ENCODE peak calls at places on chromosomes 6 and 20, in seven cellular contexts. One of them, this sample, is unnamed.

GRCh38 chr6:157107915-157108651 is 215.2 kb downstream of the TMEM242 start:
- DNase-seq in endothelial cell of umbilical vein: peak; percentile 74
- DNase-seq in Panc1: peak; percentile 54
- DNase-seq in left ventricle myocardium inferior: no peak
- DNase-seq in K562: peak; percentile 65
- DNase-seq in tibial nerve: no peak
- DNase-seq in astrocyte: peak; percentile 96
- DNase-seq in this sample: no peak

GRCh38 chr6:11362481-11363018 is 130.1 kb upstream of the NEDD9 start:
- DNase-seq in K562: no peak
- DNase-seq in Panc1: no peak
- DNase-seq in left ventricle myocardium inferior: no peak
- DNase-seq in endothelial cell of umbilical vein: no peak
- DNase-seq in astrocyte: no peak
- DNase-seq in tibial nerve: no peak
- DNase-seq in this sample: no peak

GRCh38 chr20:324177-325042 is 942 bp upstream of the SOX12 start:
- DNase-seq in left ventricle myocardium inferior: peak; percentile 91
- DNase-seq in K562: peak; percentile 78
- DNase-seq in Panc1: peak; percentile 76
- DNase-seq in astrocyte: peak; percentile 56
- DNase-seq in endothelial cell of umbilical vein: peak; percentile 93
- DNase-seq in tibial nerve: peak; percentile 85
- DNase-seq in this sample: peak; percentile 99

GRCh38 chr6:149881066-149881766 is 16.7 kb downstream of the RAET1E start:
- DNase-seq in endothelial cell of umbilical vein: no peak
- DNase-seq in tibial nerve: no peak
- DNase-seq in Panc1: no peak
- DNase-seq in left ventricle myocardium inferior: no peak
- DNase-seq in K562: no peak
- DNase-seq in astrocyte: no peak
- DNase-seq in this sample: no peak

GRCh38 chr20:43190332-43190953 is 737 bp upstream of the PTPRT start:
- DNase-seq in K562: no peak
- DNase-seq in Panc1: no peak
- DNase-seq in endothelial cell of umbilical vein: no peak
- DNase-seq in astrocyte: no peak
- DNase-seq in tibial nerve: no peak
- DNase-seq in left ventricle myocardium inferior: no peak
- DNase-seq in this sample: no peak

GRCh38 chr20:57087705-57088104 is 178.7 kb downstream of the BMP7 start:
- DNase-seq in Panc1: no peak
- DNase-seq in tibial nerve: no peak
- DNase-seq in left ventricle myocardium inferior: no peak
- DNase-seq in K562: no peak
- DNase-seq in endothelial cell of umbilical vein: no peak
- DNase-seq in astrocyte: no peak
- DNase-seq in this sample: no peak

GRCh38 chr20:16352321-16352720 is 220.9 kb downstream of the KIF16B start:
- DNase-seq in left ventricle myocardium inferior: no peak
- DNase-seq in Panc1: no peak
- DNase-seq in tibial nerve: no peak
- DNase-seq in astrocyte: no peak
- DNase-seq in endothelial cell of umbilical vein: no peak
- DNase-seq in K562: peak; percentile 8
- DNase-seq in this sample: no peak

GRCh38 chr20:668638-669037 is 7.0 kb downstream of the SCRT2 start:
- DNase-seq in astrocyte: no peak
- DNase-seq in K562: no peak
- DNase-seq in tibial nerve: no peak
- DNase-seq in Panc1: no peak
- DNase-seq in left ventricle myocardium inferior: no peak
- DNase-seq in endothelial cell of umbilical vein: no peak
- DNase-seq in this sample: no peak

GRCh38 chr20:62501801-62502495 is 26.2 kb upstream of the GATA5 start:
- DNase-seq in Panc1: peak; percentile 35
- DNase-seq in K562: no peak
- DNase-seq in astrocyte: peak; percentile 44
- DNase-seq in tibial nerve: no peak
- DNase-seq in left ventricle myocardium inferior: no peak
- DNase-seq in endothelial cell of umbilical vein: peak; percentile 65
- DNase-seq in this sample: no peak

GRCh38 chr6:85113934-85114582 is 335.8 kb upstream of the NT5E start:
- DNase-seq in left ventricle myocardium inferior: no peak
- DNase-seq in endothelial cell of umbilical vein: no peak
- DNase-seq in tibial nerve: peak; percentile 31
- DNase-seq in K562: no peak
- DNase-seq in astrocyte: no peak
- DNase-seq in Panc1: no peak
- DNase-seq in this sample: no peak

GRCh38 chr20:24955045-24955444 is 6.0 kb downstream of the CST7 start:
- DNase-seq in endothelial cell of umbilical vein: no peak
- DNase-seq in K562: no peak
- DNase-seq in left ventricle myocardium inferior: no peak
- DNase-seq in Panc1: no peak
- DNase-seq in tibial nerve: no peak
- DNase-seq in astrocyte: no peak
- DNase-seq in this sample: no peak

GRCh38 chr6:127484207-127484858 is 25.1 kb upstream of the KIAA0408 start:
- DNase-seq in endothelial cell of umbilical vein: peak; percentile 12
- DNase-seq in astrocyte: peak; percentile 74
- DNase-seq in Panc1: peak; percentile 24
- DNase-seq in left ventricle myocardium inferior: no peak
- DNase-seq in tibial nerve: no peak
- DNase-seq in K562: no peak
- DNase-seq in this sample: no peak

GRCh38 chr20:32779500-32780215 is 17.5 kb downstream of the DNMT3B start:
- DNase-seq in astrocyte: no peak
- DNase-seq in K562: peak; percentile 90
- DNase-seq in endothelial cell of umbilical vein: no peak
- DNase-seq in Panc1: no peak
- DNase-seq in left ventricle myocardium inferior: no peak
- DNase-seq in tibial nerve: no peak
- DNase-seq in this sample: no peak

GRCh38 chr20:47876348-47877056 is 91.2 kb upstream of the SULF2 start:
- DNase-seq in tibial nerve: no peak
- DNase-seq in endothelial cell of umbilical vein: peak; percentile 20
- DNase-seq in astrocyte: no peak
- DNase-seq in K562: no peak
- DNase-seq in left ventricle myocardium inferior: no peak
- DNase-seq in Panc1: no peak
- DNase-seq in this sample: no peak

GRCh38 chr20:43446361-43446879 is 11.3 kb upstream of the SRSF6 start:
- DNase-seq in tibial nerve: no peak
- DNase-seq in endothelial cell of umbilical vein: no peak
- DNase-seq in astrocyte: no peak
- DNase-seq in Panc1: no peak
- DNase-seq in K562: no peak
- DNase-seq in left ventricle myocardium inferior: no peak
- DNase-seq in this sample: no peak

GRCh38 chr6:163349696-163350095 is 64.8 kb upstream of the QKI start:
- DNase-seq in endothelial cell of umbilical vein: no peak
- DNase-seq in astrocyte: no peak
- DNase-seq in tibial nerve: no peak
- DNase-seq in Panc1: no peak
- DNase-seq in K562: no peak
- DNase-seq in left ventricle myocardium inferior: no peak
- DNase-seq in this sample: no peak

GRCh38 chr6:89462503-89462902 is 29.6 kb downstream of the ANKRD6 start:
- DNase-seq in tibial nerve: no peak
- DNase-seq in Panc1: no peak
- DNase-seq in left ventricle myocardium inferior: no peak
- DNase-seq in endothelial cell of umbilical vein: no peak
- DNase-seq in K562: no peak
- DNase-seq in astrocyte: no peak
- DNase-seq in this sample: no peak

GRCh38 chr6:45504947-45505346 is 127.2 kb upstream of the SUPT3H start:
- DNase-seq in astrocyte: peak; percentile 96
- DNase-seq in endothelial cell of umbilical vein: peak; percentile 50
- DNase-seq in tibial nerve: no peak
- DNase-seq in left ventricle myocardium inferior: no peak
- DNase-seq in K562: no peak
- DNase-seq in Panc1: no peak
- DNase-seq in this sample: peak; percentile 35

GRCh38 chr20:31414381-31414780 is 8.4 kb upstream of the DEFB121 start:
- DNase-seq in left ventricle myocardium inferior: no peak
- DNase-seq in Panc1: no peak
- DNase-seq in endothelial cell of umbilical vein: no peak
- DNase-seq in astrocyte: no peak
- DNase-seq in K562: no peak
- DNase-seq in tibial nerve: no peak
- DNase-seq in this sample: no peak
- H3K9me3 ChIP-seq in left ventricle myocardium inferior: peaks cover 3% of the 10 kb centered on the region
- H3K9me3 ChIP-seq in Panc1: no peaks in the 10 kb centered on the region
- H3K9me3 ChIP-seq in endothelial cell of umbilical vein: no peaks in the 10 kb centered on the region
- H3K9me3 ChIP-seq in astrocyte: no peaks in the 10 kb centered on the region
- H3K9me3 ChIP-seq in K562: no peaks in the 10 kb centered on the region
- H3K9me3 ChIP-seq in tibial nerve: no peaks in the 10 kb centered on the region
- H3K9me3 ChIP-seq in this sample: no peaks in the 10 kb centered on the region

DNA sequence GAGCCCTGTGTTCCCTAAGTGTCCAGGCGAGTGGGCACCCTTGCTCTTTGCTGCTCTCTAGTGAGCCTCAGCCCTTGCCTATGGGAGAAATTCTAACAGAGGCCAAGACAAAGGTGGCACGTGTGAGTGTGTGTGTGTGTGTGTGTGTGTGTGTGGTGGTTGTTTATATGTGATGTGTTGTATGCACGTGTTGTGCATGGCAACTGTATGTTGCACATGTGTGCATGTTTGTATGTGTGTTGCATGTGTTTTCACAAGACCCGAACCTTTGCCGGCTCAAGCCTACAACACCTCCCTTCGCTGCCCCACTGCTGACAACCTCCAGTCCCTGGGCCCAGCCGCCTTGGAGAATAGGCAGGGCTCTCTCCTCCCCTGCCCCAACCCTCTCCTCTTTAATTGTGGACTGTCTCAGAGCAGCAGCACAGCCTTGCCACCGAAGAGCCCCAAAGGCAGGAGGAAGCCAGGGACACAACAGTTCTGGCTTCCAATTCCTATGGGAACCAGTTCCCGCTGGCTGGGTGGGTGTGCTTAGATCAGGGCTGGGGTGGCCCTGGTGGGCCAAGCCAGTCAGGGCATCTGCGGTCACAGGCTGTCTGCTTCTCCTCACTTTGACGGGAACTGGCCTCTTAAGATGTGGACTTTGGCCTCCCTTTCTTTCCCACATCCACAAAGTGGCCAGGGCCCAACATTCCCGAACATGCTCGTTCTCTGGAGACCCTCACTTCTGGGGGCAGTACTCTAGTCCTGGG is 2.7 kb downstream of the KCNK16 start:
- DNase-seq in astrocyte: no peak
- DNase-seq in endothelial cell of umbilical vein: no peak
- DNase-seq in left ventricle myocardium inferior: no peak
- DNase-seq in K562: no peak
- DNase-seq in tibial nerve: no peak
- DNase-seq in Panc1: no peak
- DNase-seq in this sample: no peak
- TF ChIP-seq CTCF in astrocyte: no peak
- TF ChIP-seq CTCF in endothelial cell of umbilical vein: no peak
- TF ChIP-seq CTCF in left ventricle myocardium inferior: no peak
- TF ChIP-seq CTCF in K562: no peak
- TF ChIP-seq CTCF in tibial nerve: no peak
- TF ChIP-seq CTCF in Panc1: no peak
- TF ChIP-seq CTCF in this sample: no peak

DNA sequence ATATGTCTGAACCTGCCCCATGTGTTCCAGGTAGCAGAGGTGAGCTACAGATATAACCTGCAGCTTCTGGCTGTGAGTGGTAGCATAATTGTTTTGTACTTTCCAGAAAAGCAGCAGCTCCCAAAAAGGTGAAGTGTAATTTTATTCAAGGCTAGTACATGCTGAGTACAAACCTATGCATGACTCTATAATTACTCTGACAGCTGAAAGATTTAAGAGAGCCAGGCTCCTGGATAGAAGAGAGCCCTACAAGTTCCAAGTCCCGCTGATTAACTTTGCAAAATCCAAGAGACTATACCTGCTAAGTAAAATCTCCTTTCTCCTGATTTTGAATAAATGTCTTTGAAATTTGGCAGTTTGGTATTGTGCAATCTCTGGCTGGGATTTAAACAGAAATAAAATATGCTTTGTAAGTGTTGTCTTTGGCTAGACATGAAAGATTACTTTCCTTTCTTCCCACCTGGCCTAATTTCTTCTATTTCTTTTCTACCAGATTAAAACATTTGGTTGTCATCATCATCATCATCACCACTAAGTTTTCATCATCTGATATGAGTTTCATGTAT is 79.5 kb downstream of the CTNNBL1 start:
- DNase-seq in left ventricle myocardium inferior: no peak
- DNase-seq in K562: no peak
- DNase-seq in endothelial cell of umbilical vein: no peak
- DNase-seq in tibial nerve: no peak
- DNase-seq in Panc1: no peak
- DNase-seq in astrocyte: no peak
- DNase-seq in this sample: no peak
- H3K9me3 ChIP-seq in left ventricle myocardium inferior: no peaks in the 10 kb centered on the region
- H3K9me3 ChIP-seq in K562: no peaks in the 10 kb centered on the region
- H3K9me3 ChIP-seq in endothelial cell of umbilical vein: no peaks in the 10 kb centered on the region
- H3K9me3 ChIP-seq in tibial nerve: no peaks in the 10 kb centered on the region
- H3K9me3 ChIP-seq in Panc1: no peaks in the 10 kb centered on the region
- H3K9me3 ChIP-seq in astrocyte: no peaks in the 10 kb centered on the region
- H3K9me3 ChIP-seq in this sample: no peaks in the 10 kb centered on the region

GRCh38 chr6:56756219-56756789 is 113.6 kb upstream of the DST start:
- DNase-seq in left ventricle myocardium inferior: no peak
- DNase-seq in K562: no peak
- DNase-seq in Panc1: no peak
- DNase-seq in astrocyte: no peak
- DNase-seq in endothelial cell of umbilical vein: no peak
- DNase-seq in tibial nerve: no peak
- DNase-seq in this sample: no peak

GRCh38 chr6:56756791-56757582 is 114.3 kb upstream of the DST start:
- DNase-seq in Panc1: no peak
- DNase-seq in K562: no peak
- DNase-seq in astrocyte: no peak
- DNase-seq in endothelial cell of umbilical vein: no peak
- DNase-seq in left ventricle myocardium inferior: no peak
- DNase-seq in tibial nerve: no peak
- DNase-seq in this sample: no peak

GRCh38 chr6:56758553-56758952 is 115.9 kb upstream of the DST start:
- DNase-seq in endothelial cell of umbilical vein: no peak
- DNase-seq in astrocyte: no peak
- DNase-seq in K562: no peak
- DNase-seq in left ventricle myocardium inferior: no peak
- DNase-seq in Panc1: no peak
- DNase-seq in tibial nerve: no peak
- DNase-seq in this sample: no peak

GRCh38 chr6:56758120-56758519 is 115.4 kb upstream of the DST start:
- DNase-seq in tibial nerve: no peak
- DNase-seq in astrocyte: no peak
- DNase-seq in endothelial cell of umbilical vein: no peak
- DNase-seq in K562: no peak
- DNase-seq in Panc1: no peak
- DNase-seq in left ventricle myocardium inferior: no peak
- DNase-seq in this sample: no peak

GRCh38 chr6:56757585-56757984 is 114.9 kb upstream of the DST start:
- DNase-seq in left ventricle myocardium inferior: no peak
- DNase-seq in Panc1: peak; percentile 67
- DNase-seq in K562: no peak
- DNase-seq in tibial nerve: no peak
- DNase-seq in astrocyte: no peak
- DNase-seq in endothelial cell of umbilical vein: peak; percentile 76
- DNase-seq in this sample: no peak
- TF ChIP-seq CTCF in left ventricle myocardium inferior: peak; percentile 45
- TF ChIP-seq CTCF in Panc1: peak; percentile 85
- TF ChIP-seq CTCF in K562: peak; percentile 5
- TF ChIP-seq CTCF in tibial nerve: no peak
- TF ChIP-seq CTCF in astrocyte: peak; percentile 21
- TF ChIP-seq CTCF in endothelial cell of umbilical vein: peak; percentile 45
- TF ChIP-seq CTCF in this sample: peak; percentile 21